ENCODE peak calls at places on chromosomes 4 and X, in seven cellular contexts. Q, H, R, J, M, Y and T are unnamed samples.

GRCh38 chr4:122576261-122577188 is 44.3 kb downstream of the IL21 start:
- DNase-seq in Q (peak; percentile 59), H (peak; percentile 71), R (no peak), J (no peak), M (no peak), Y (peak; percentile 45), T (no peak)

GRCh38 chr4:91284480-91284879 is 1019.3 kb upstream of the GRID2 start:
- DNase-seq in Q (no peak), H (no peak), R (no peak), J (no peak), M (no peak), Y (no peak), T (no peak)

GRCh38 chr4:112403072-112403945 is 106.1 kb downstream of the ALPK1 start:
- DNase-seq in Q (peak; percentile 7), H (no peak), R (no peak), J (no peak), M (no peak), Y (peak; percentile 83), T (no peak)

GRCh38 chr4:77347341-77347740 is 190.3 kb downstream of the CCNG2 start:
- DNase-seq in Q (peak; percentile 29), H (peak; percentile 35), R (no peak), J (no peak), M (no peak), Y (no peak), T (peak; percentile 5)

GRCh38 chr4:6914448-6914847 is 4.8 kb downstream of the TBC1D14 start:
- DNase-seq in Q (no peak), H (no peak), R (no peak), J (no peak), M (no peak), Y (no peak), T (no peak)

GRCh38 chrX:67295924-67296323 is 247.9 kb upstream of the AR start:
- DNase-seq in Q (no peak), H (no peak), R (no peak), J (no peak), M (no peak), Y (no peak), T (no peak)

GRCh38 chrX:135295238-135295943 is 13.9 kb upstream of the ETDC start:
- DNase-seq in Q (peak; percentile 54), H (no peak), R (peak; percentile 25), J (no peak), M (peak; percentile 48), Y (peak; percentile 81), T (no peak)

GRCh38 chr4:184265566-184266351 is 48.1 kb upstream of the ENPP6 start:
- DNase-seq in Q (no peak), H (no peak), R (no peak), J (no peak), M (no peak), Y (no peak), T (no peak)

GRCh38 chrX:44954562-44954961 is 81.6 kb downstream of the KDM6A start:
- DNase-seq in Q (no peak), H (no peak), R (no peak), J (no peak), M (no peak), Y (no peak), T (no peak)

GRCh38 chr4:151031831-151032605 is 16.9 kb upstream of the LRBA start:
- DNase-seq in Q (no peak), H (no peak), R (no peak), J (no peak), M (no peak), Y (no peak), T (no peak)

GRCh38 chr4:61511716-61512488 is 311.8 kb downstream of the ADGRL3 start:
- DNase-seq in Q (peak; percentile 10), H (no peak), R (no peak), J (no peak), M (no peak), Y (no peak), T (no peak)

GRCh38 chr4:86775061-86775460 is 74.1 kb downstream of the SLC10A6 start:
- DNase-seq in Q (no peak), H (no peak), R (no peak), J (no peak), M (no peak), Y (no peak), T (no peak)

GRCh38 chrX:73131877-73132276 is 52.6 kb upstream of the PABPC1L2A start:
- DNase-seq in Q (no peak), H (no peak), R (no peak), J (no peak), M (no peak), Y (no peak), T (no peak)

GRCh38 chrX:119272882-119273806 is 37.1 kb downstream of the PGRMC1 start:
- DNase-seq in Q (peak; percentile 23), H (no peak), R (peak; percentile 59), J (no peak), M (peak; percentile 62), Y (peak; percentile 34), T (no peak)

GRCh38 chr4:133130171-133130570 is 18.9 kb upstream of the PCDH10 start:
- DNase-seq in Q (no peak), H (no peak), R (no peak), J (no peak), M (no peak), Y (no peak), T (no peak)

GRCh38 chrX:63747331-63747730 is 37.7 kb downstream of the ARHGEF9 start:
- DNase-seq in Q (no peak), H (no peak), R (no peak), J (no peak), M (no peak), Y (no peak), T (no peak)

GRCh38 chr4:6492027-6492590 is 19.7 kb upstream of the PPP2R2C start:
- DNase-seq in Q (no peak), H (no peak), R (no peak), J (no peak), M (no peak), Y (no peak), T (no peak)

GRCh38 chr4:3316146-3316545 is 23.3 kb downstream of the RGS12 start:
- DNase-seq in Q (no peak), H (no peak), R (no peak), J (no peak), M (no peak), Y (no peak), T (no peak)

GRCh38 chr4:61202100-61202637 is 2.0 kb downstream of the ADGRL3 start:
- DNase-seq in Q (no peak), H (no peak), R (no peak), J (no peak), M (no peak), Y (peak; percentile 62), T (no peak)

GRCh38 chr4:113423631-113424030 is 337.9 kb downstream of the CAMK2D start:
- DNase-seq in Q (no peak), H (no peak), R (no peak), J (no peak), M (no peak), Y (no peak), T (no peak)

GRCh38 chrX:67503004-67503403 is 40.8 kb upstream of the AR start:
- DNase-seq in Q (no peak), H (no peak), R (no peak), J (no peak), M (no peak), Y (no peak), T (no peak)

GRCh38 chr4:36677122-36677521 is 395.7 kb downstream of the DTHD1 start:
- DNase-seq in Q (no peak), H (no peak), R (no peak), J (no peak), M (no peak), Y (no peak), T (no peak)

GRCh38 chr4:68124262-68124661 is 5.4 kb downstream of the TMPRSS11F start:
- DNase-seq in Q (no peak), H (no peak), R (no peak), J (no peak), M (no peak), Y (no peak), T (no peak)

GRCh38 chr4:68119921-68120320 is 9.7 kb downstream of the TMPRSS11F start:
- DNase-seq in Q (no peak), H (no peak), R (no peak), J (no peak), M (no peak), Y (no peak), T (no peak)

DNA sequence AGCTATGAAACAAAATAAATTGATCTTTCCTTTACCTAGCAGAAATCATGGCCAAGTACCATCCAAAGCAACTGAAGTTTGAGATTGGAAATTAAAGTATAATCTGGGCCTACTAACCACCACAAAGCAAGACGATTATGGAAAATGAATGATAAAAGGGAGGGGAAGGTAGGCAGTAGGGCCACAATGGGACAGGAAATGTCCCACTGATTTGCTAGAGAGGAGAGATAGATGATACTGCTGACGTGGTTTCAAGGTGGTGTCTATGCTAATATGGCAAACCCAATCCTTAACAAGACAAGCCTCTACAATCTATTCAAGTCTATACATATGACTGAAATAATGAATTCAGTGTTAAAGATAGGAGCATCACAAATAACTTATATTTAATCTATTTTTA is 6.1 kb downstream of the TMPRSS11F start:
- DNase-seq in Q (no peak), H (no peak), R (no peak), J (no peak), M (no peak), Y (no peak), T (no peak)
- H3K4me3 ChIP-seq in Q (no peak overlapping the region), H (no peak overlapping the region), R (no peak overlapping the region), J (no peak overlapping the region), M (no peak overlapping the region), Y (no peak overlapping the region), T (no peak overlapping the region)

GRCh38 chr4:153432971-153433752 is 33.0 kb upstream of the TMEM131L start:
- DNase-seq in Q (peak; percentile 58), H (peak; percentile 65), R (peak; percentile 40), J (no peak), M (peak; percentile 66), Y (peak; percentile 38), T (peak; percentile 87)
- H3K4me3 ChIP-seq in Q (no peak overlapping the region), H (no peak overlapping the region), R (peak overlapping the region; percentile 44), J (no peak overlapping the region), M (no peak overlapping the region), Y (no peak overlapping the region), T (no peak overlapping the region)

DNA sequence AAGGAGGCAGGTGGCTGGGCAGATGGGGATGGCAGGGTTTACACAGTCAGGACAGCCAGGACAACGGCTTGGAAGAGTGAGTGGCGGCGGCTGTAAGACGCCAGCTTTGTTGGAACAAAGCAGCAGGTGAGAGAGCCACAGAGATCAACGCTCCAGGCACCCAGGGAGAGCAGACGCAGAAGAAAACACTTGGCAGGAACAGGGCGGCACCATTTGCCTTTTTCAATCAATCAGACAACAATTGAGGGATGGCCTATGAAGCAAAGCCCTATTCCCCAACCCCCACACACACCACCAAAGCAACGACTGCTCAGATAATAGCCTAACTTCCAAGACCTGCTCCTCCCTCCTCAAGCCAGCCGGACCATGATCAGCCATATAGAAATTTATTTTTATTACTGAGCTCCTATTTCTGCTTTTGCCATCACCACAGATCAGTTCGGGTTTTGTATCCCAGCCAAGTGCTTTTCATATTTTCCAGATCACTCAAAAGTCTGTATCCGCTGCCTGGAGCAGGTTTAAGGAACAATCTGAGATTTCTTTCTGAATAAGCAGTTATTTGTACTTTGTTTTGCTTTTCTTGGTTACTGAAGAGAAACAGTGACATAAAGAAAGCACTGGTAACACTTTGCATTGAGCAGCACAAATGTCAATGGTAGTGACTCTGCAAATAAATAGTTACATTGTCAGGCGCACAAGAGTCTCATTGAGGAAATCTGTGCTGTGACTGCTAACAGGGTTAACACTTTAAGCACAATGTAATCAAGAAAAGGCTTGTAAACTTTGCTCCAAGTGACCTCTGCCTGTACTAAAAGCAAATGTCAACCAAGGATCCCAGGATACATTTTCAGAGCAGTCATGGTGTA is 81.8 kb upstream of the RBPJ start:
- DNase-seq in Q (peak; percentile 37), H (no peak), R (no peak), J (no peak), M (no peak), Y (peak; percentile 91), T (no peak)
- H3K4me3 ChIP-seq in Q (no peak overlapping the region), H (no peak overlapping the region), R (peak overlapping the region; percentile 22), J (no peak overlapping the region), M (no peak overlapping the region), Y (peak overlapping the region; percentile 23), T (no peak overlapping the region)

GRCh38 chr4:180394730-180395129 is 1848.5 kb upstream of the TENM3 start:
- DNase-seq in Q (no peak), H (peak; percentile 19), R (no peak), J (no peak), M (no peak), Y (no peak), T (no peak)
- H3K4me3 ChIP-seq in Q (no peak overlapping the region), H (no peak overlapping the region), R (no peak overlapping the region), J (no peak overlapping the region), M (no peak overlapping the region), Y (no peak overlapping the region), T (no peak overlapping the region)